ENCODE peak calls at places on chromosomes 16 and 17, in six cellular contexts. One of them, this sample, is unnamed.

GRCh38 chr17:6711081-6711674 is 2.0 kb downstream of the SLC13A5 start:
- DNase-seq in GM12878: no peak
- DNase-seq in HepG2: peak
- DNase-seq in H1: no peak
- DNase-seq in K562: no peak
- DNase-seq in HCT116: no peak
- DNase-seq in this sample: no peak

GRCh38 chr16:27323781-27324561 is 10.2 kb downstream of the IL4R start:
- DNase-seq in GM12878: no peak
- DNase-seq in H1: no peak
- DNase-seq in HCT116: no peak
- DNase-seq in K562: no peak
- DNase-seq in HepG2: no peak
- DNase-seq in this sample: no peak

GRCh38 chr17:10668771-10669170 is 11.7 kb upstream of the MYH3 start:
- DNase-seq in HCT116: no peak
- DNase-seq in HepG2: no peak
- DNase-seq in GM12878: no peak
- DNase-seq in K562: no peak
- DNase-seq in H1: no peak
- DNase-seq in this sample: no peak

GRCh38 chr17:68480885-68481284 is 23.6 kb upstream of the WIPI1 start:
- DNase-seq in H1: no peak
- DNase-seq in GM12878: no peak
- DNase-seq in HepG2: no peak
- DNase-seq in K562: no peak
- DNase-seq in HCT116: no peak
- DNase-seq in this sample: no peak

GRCh38 chr16:7405166-7405565 is 72.5 kb downstream of the RBFOX1 start:
- DNase-seq in K562: no peak
- DNase-seq in H1: no peak
- DNase-seq in GM12878: no peak
- DNase-seq in HCT116: no peak
- DNase-seq in HepG2: peak
- DNase-seq in this sample: peak

GRCh38 chr16:77469639-77470038 is 34.8 kb upstream of the ADAMTS18 start:
- DNase-seq in K562: no peak
- DNase-seq in H1: no peak
- DNase-seq in HepG2: no peak
- DNase-seq in HCT116: no peak
- DNase-seq in GM12878: no peak
- DNase-seq in this sample: no peak

GRCh38 chr16:700684-701584 is 4.7 kb downstream of the FBXL16 start:
- DNase-seq in HepG2: no peak
- DNase-seq in HCT116: no peak
- DNase-seq in K562: peak
- DNase-seq in GM12878: no peak
- DNase-seq in H1: no peak
- DNase-seq in this sample: no peak

GRCh38 chr17:5209396-5209795 is 17.7 kb upstream of the ZNF594 start:
- DNase-seq in K562: no peak
- DNase-seq in GM12878: no peak
- DNase-seq in HepG2: no peak
- DNase-seq in H1: no peak
- DNase-seq in HCT116: no peak
- DNase-seq in this sample: no peak

GRCh38 chr17:44552361-44552760 is 4.9 kb upstream of the FZD2 start:
- DNase-seq in GM12878: no peak
- DNase-seq in H1: no peak
- DNase-seq in HepG2: peak
- DNase-seq in HCT116: no peak
- DNase-seq in K562: no peak
- DNase-seq in this sample: no peak

GRCh38 chr17:44614862-44615261 is 41.4 kb upstream of the MEIOC start:
- DNase-seq in GM12878: no peak
- DNase-seq in HepG2: no peak
- DNase-seq in H1: no peak
- DNase-seq in K562: no peak
- DNase-seq in HCT116: no peak
- DNase-seq in this sample: no peak

GRCh38 chr16:12673466-12673865 is 130.2 kb downstream of the CPPED1 start:
- DNase-seq in GM12878: no peak
- DNase-seq in HepG2: no peak
- DNase-seq in K562: no peak
- DNase-seq in HCT116: no peak
- DNase-seq in H1: no peak
- DNase-seq in this sample: no peak

GRCh38 chr16:52873997-52874500 is 178.6 kb downstream of the CHD9NB start:
- DNase-seq in K562: no peak
- DNase-seq in GM12878: no peak
- DNase-seq in H1: peak
- DNase-seq in HCT116: no peak
- DNase-seq in HepG2: no peak
- DNase-seq in this sample: peak

GRCh38 chr17:45093444-45094110 is 32.5 kb downstream of the NMT1 start:
- DNase-seq in H1: no peak
- DNase-seq in GM12878: no peak
- DNase-seq in HCT116: no peak
- DNase-seq in K562: no peak
- DNase-seq in HepG2: no peak
- DNase-seq in this sample: no peak

GRCh38 chr17:77365584-77366186 is 224.9 kb downstream of the SEC14L1 start:
- DNase-seq in HepG2: no peak
- DNase-seq in K562: no peak
- DNase-seq in HCT116: peak
- DNase-seq in GM12878: no peak
- DNase-seq in H1: no peak
- DNase-seq in this sample: no peak

GRCh38 chr16:2786061-2786825 is 1.1 kb downstream of the PRSS33 start:
- DNase-seq in GM12878: no peak
- DNase-seq in K562: no peak
- DNase-seq in HCT116: no peak
- DNase-seq in HepG2: no peak
- DNase-seq in H1: no peak
- DNase-seq in this sample: no peak

GRCh38 chr17:56125830-56126819 is 27.1 kb upstream of the ANKFN1 start:
- DNase-seq in GM12878: no peak
- DNase-seq in K562: no peak
- DNase-seq in HCT116: peak
- DNase-seq in H1: no peak
- DNase-seq in HepG2: peak
- DNase-seq in this sample: peak

GRCh38 chr17:81390029-81390428 is 5.2 kb upstream of the BAHCC1 start:
- DNase-seq in H1: no peak
- DNase-seq in GM12878: no peak
- DNase-seq in HCT116: no peak
- DNase-seq in HepG2: no peak
- DNase-seq in K562: no peak
- DNase-seq in this sample: no peak

GRCh38 chr17:76246080-76247066 is 6.1 kb upstream of the RNF157 start:
- DNase-seq in K562: no peak
- DNase-seq in HepG2: peak
- DNase-seq in H1: no peak
- DNase-seq in GM12878: peak
- DNase-seq in HCT116: no peak
- DNase-seq in this sample: no peak

DNA sequence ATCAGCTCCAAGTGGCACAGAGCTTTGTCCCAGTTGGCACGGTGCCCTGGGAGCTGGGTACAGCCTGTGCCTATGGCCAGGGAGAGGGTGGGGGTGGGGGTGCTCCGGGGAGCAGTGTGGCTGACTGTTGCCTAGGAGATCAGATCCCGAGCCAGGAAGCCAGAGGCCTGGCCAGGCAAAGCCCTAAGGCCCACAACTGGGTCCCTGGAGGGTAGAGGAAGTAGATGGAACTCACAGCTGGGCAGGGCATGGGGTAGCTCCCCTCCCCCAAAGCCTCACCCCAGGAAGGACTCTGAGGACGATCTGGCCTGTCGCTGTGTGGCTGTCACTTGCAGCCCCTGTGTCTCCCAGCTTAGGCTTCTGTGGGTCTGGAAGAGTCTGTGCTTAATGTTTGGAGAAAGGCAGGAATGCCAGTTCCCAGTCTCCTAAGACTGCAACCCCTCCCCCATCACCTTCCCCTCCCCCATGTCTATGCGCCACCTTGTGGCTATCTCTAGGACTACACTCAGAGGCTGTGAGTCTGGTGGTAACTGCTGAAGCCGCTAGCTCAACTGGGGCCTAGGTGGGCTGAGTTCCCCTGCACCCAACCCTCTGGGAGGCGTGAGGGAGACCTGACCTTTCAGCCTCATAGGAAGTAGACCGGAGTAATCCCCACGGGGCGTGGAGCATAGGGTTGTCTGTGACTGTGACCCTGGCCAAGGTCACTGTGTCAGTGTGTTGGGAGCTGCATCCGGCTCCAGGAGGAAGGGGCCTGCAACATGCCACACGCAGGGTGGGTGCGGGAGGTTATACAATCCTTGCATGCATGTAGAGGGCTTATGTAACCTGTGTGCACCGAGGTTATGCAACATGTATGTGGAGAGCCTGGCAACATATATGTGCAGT is 12.7 kb downstream of the THRA start:
- DNase-seq in K562: peak
- DNase-seq in HCT116: no peak
- DNase-seq in GM12878: no peak
- DNase-seq in HepG2: peak
- DNase-seq in H1: peak
- DNase-seq in this sample: peak
- H3K4me3 ChIP-seq in K562: no peak
- H3K4me3 ChIP-seq in HCT116: no peak
- H3K4me3 ChIP-seq in GM12878: no peak
- H3K4me3 ChIP-seq in HepG2: no peak
- H3K4me3 ChIP-seq in H1: peak
- H3K4me3 ChIP-seq in this sample: no peak

DNA sequence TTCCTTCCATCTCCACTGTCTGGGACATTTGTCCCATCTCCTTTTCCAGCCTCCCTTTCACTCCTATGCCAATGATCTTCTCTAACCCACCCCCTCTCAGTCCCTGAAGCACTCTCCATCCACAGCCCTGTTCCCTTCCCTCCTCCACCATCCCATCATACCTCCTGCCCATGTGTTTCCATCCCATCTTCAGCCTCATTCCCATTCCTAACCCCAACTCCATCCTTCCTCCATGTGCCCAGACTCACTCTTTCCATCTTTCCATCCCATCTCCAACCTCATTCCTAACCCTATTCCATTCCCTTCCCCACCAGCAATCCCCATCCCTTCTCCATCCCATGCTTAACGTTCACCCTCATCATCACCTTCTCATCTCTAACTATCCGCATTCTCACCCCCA is 4.3 kb downstream of the IL27 start:
- DNase-seq in HepG2: no peak
- DNase-seq in GM12878: no peak
- DNase-seq in HCT116: no peak
- DNase-seq in K562: no peak
- DNase-seq in H1: no peak
- DNase-seq in this sample: no peak
- H3K9ac ChIP-seq in HepG2: no peak
- H3K9ac ChIP-seq in GM12878: no peak
- H3K9ac ChIP-seq in HCT116: no peak
- H3K9ac ChIP-seq in K562: no peak
- H3K9ac ChIP-seq in H1: no peak
- H3K9ac ChIP-seq in this sample: no peak

DNA sequence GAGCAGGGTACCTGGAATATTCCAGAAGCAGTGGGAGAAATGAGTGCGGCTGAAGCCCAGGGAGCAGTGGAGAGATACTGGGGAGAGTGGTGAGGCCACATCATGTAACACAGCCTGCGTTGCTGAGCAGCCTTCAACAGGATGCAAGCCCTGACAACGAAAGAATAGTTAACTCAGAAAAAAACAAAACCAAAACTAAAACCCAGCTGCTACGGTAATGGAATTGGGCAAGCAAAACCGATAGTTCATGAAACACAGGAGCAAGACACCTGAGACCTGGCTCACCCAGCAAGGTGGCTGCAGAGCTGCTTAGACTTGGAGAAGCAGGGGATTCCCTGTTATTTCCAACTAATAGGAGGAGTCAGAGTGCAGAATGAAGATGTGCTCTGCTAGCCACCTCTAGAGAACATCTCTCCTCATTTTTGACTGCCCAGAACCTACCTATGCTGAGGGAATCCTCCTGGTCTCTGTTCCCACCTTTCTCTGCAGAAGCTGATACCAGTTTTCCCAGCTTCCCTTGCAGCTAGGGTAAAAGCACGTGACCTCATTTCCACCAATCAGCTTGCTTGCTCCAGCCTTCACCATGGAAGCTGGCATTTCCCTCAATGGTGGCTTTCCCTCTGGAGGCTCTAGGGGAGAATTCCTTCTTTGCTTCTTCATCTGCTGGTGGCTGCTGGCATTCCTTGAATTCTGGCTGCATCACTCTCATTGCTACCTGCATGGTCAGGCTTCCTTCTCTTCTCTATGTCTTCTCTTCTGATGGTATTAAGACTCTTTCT is 59.4 kb upstream of the XYLT1 start:
- DNase-seq in H1: no peak
- DNase-seq in K562: peak
- DNase-seq in GM12878: peak
- DNase-seq in HepG2: no peak
- DNase-seq in HCT116: no peak
- DNase-seq in this sample: no peak
- TF ChIP-seq ZNF274 in H1: no peak
- TF ChIP-seq ZNF274 in K562: no peak
- TF ChIP-seq ZNF274 in GM12878: no peak
- TF ChIP-seq ZNF274 in HepG2: no peak
- TF ChIP-seq ZNF274 in HCT116: no peak
- TF ChIP-seq ZNF274 in this sample: no peak

DNA sequence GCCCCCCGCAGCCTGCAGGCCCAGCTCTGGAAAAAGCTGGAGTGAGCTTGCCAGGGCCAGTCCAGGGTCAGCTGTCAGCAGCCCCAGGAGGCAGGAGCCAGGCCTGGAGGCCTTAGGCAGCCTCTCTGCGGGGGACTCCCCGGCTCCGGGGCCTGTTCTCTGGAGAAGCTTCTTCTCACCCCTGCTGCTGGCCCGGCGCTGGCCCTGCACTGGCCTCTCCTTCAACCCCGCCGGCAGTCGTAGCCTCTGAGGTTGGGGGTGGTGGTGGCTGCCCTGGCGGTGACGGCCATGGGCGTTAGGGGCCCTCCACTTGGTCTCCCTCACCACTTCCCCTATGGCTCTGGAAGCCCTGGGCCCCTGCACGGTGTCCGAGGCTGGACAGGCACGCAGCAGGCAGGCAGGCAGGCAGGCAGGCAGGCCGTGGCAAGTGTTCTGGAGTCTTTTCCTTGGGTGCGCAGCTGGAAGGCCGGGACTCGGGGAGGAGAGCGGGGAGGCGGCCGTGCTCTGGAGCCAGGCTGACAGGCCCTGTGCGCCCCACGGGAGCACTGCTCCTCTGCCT is 2.1 kb downstream of the FOXF1 start:
- DNase-seq in GM12878: no peak
- DNase-seq in HCT116: no peak
- DNase-seq in H1: no peak
- DNase-seq in HepG2: no peak
- DNase-seq in K562: no peak
- DNase-seq in this sample: no peak
- H3K4me3 ChIP-seq in GM12878: no peak
- H3K4me3 ChIP-seq in HCT116: no peak
- H3K4me3 ChIP-seq in H1: no peak
- H3K4me3 ChIP-seq in HepG2: no peak
- H3K4me3 ChIP-seq in K562: no peak
- H3K4me3 ChIP-seq in this sample: no peak

GRCh38 chr16:22635345-22635744 is 124.7 kb downstream of the NPIPB5 start:
- DNase-seq in HCT116: no peak
- DNase-seq in HepG2: no peak
- DNase-seq in K562: no peak
- DNase-seq in H1: peak
- DNase-seq in GM12878: no peak
- DNase-seq in this sample: peak
- H3K9ac ChIP-seq in HCT116: no peak
- H3K9ac ChIP-seq in HepG2: no peak
- H3K9ac ChIP-seq in K562: no peak
- H3K9ac ChIP-seq in H1: no peak
- H3K9ac ChIP-seq in GM12878: no peak
- H3K9ac ChIP-seq in this sample: no peak